ENCODE peak calls at places on chromosomes 12 and 14, in four cellular contexts. U is kidney tubule cell; B is left ventricle myocardium inferior; M is CD8-positive, alpha-beta T cell. X is an unnamed sample.

GRCh38 chr14:99247091-99247729 is 24.8 kb downstream of the BCL11B start:
- DNase-seq in B (no peak), M (no peak), U (no peak), X (no peak)

GRCh38 chr12:90399317-90399716 is 555.7 kb downstream of the CCER1 start:
- DNase-seq in U (peak; percentile 17), M (no peak), B (no peak), X (no peak)

GRCh38 chr14:57355081-57355480 is 35.3 kb upstream of the NAA30 start:
- DNase-seq in M (no peak), B (no peak), U (no peak), X (no peak)

GRCh38 chr14:73452341-73453191 is 5.8 kb downstream of the NUMB start:
- DNase-seq in B (no peak), M (no peak), U (peak; percentile 21), X (no peak)

GRCh38 chr14:104075530-104076151 is 9.9 kb upstream of the ASPG start:
- DNase-seq in M (no peak), U (no peak), B (no peak), X (peak; percentile 6)

GRCh38 chr12:56840922-56841321 is 77.8 kb downstream of the HSD17B6 start:
- DNase-seq in M (no peak), U (peak; percentile 72), B (no peak), X (peak; percentile 42)

GRCh38 chr14:75452900-75453816 is 25.3 kb downstream of the JDP2 start:
- DNase-seq in U (peak; percentile 77), B (peak; percentile 64), M (no peak), X (peak; percentile 37)

GRCh38 chr14:99724939-99725773 is 41.1 kb downstream of the CYP46A1 start:
- DNase-seq in B (no peak), M (no peak), U (no peak), X (no peak)

GRCh38 chr12:29782285-29782820 is 1.4 kb downstream of the TMTC1 start:
- DNase-seq in U (peak; percentile 34), B (no peak), M (no peak), X (no peak)